ENCODE peak calls at places on chromosome 5, in six cellular contexts. One of them, this sample, is unnamed.

GRCh38 chr5:115033861-115034260 is 135.8 kb downstream of the TRIM36 start:
- DNase-seq in prostate gland: no peak
- DNase-seq in H1: peak; percentile 39
- DNase-seq in breast epithelium: no peak
- DNase-seq in Peyer's patch: no peak
- DNase-seq in ovary: no peak
- DNase-seq in this sample: no peak

GRCh38 chr5:124859027-124859426 is 112.6 kb upstream of the ZNF608 start:
- DNase-seq in prostate gland: peak; percentile 9
- DNase-seq in H1: no peak
- DNase-seq in breast epithelium: no peak
- DNase-seq in ovary: no peak
- DNase-seq in Peyer's patch: peak; percentile 33
- DNase-seq in this sample: peak; percentile 6

GRCh38 chr5:58751222-58751621 is 168.3 kb downstream of the RAB3C start:
- DNase-seq in breast epithelium: no peak
- DNase-seq in prostate gland: no peak
- DNase-seq in Peyer's patch: no peak
- DNase-seq in ovary: no peak
- DNase-seq in H1: no peak
- DNase-seq in this sample: no peak

GRCh38 chr5:10434392-10434791 is 7.3 kb upstream of the ROPN1L start:
- DNase-seq in breast epithelium: no peak
- DNase-seq in ovary: no peak
- DNase-seq in Peyer's patch: no peak
- DNase-seq in H1: no peak
- DNase-seq in prostate gland: no peak
- DNase-seq in this sample: no peak

GRCh38 chr5:52799358-52799982 is 11.8 kb downstream of the ITGA1 start:
- DNase-seq in breast epithelium: no peak
- DNase-seq in Peyer's patch: no peak
- DNase-seq in prostate gland: peak; percentile 18
- DNase-seq in ovary: no peak
- DNase-seq in H1: peak; percentile 46
- DNase-seq in this sample: no peak

GRCh38 chr5:170421822-170422221 is 32.7 kb upstream of the KCNMB1 start:
- DNase-seq in ovary: no peak
- DNase-seq in prostate gland: no peak
- DNase-seq in H1: no peak
- DNase-seq in Peyer's patch: no peak
- DNase-seq in breast epithelium: no peak
- DNase-seq in this sample: no peak

GRCh38 chr5:63154480-63155309 is 576.1 kb downstream of the LRRC70 start:
- DNase-seq in prostate gland: no peak
- DNase-seq in breast epithelium: no peak
- DNase-seq in Peyer's patch: no peak
- DNase-seq in H1: no peak
- DNase-seq in ovary: no peak
- DNase-seq in this sample: no peak

GRCh38 chr5:126137771-126138474 is 285.3 kb upstream of the GRAMD2B start:
- DNase-seq in H1: no peak
- DNase-seq in ovary: no peak
- DNase-seq in Peyer's patch: no peak
- DNase-seq in breast epithelium: no peak
- DNase-seq in prostate gland: no peak
- DNase-seq in this sample: no peak

GRCh38 chr5:178661836-178662540 is 35.1 kb upstream of the CLK4 start:
- DNase-seq in H1: no peak
- DNase-seq in prostate gland: no peak
- DNase-seq in Peyer's patch: no peak
- DNase-seq in breast epithelium: no peak
- DNase-seq in ovary: no peak
- DNase-seq in this sample: no peak

GRCh38 chr5:170273968-170274710 is 23.4 kb downstream of the LCP2 start:
- DNase-seq in Peyer's patch: peak; percentile 65
- DNase-seq in H1: peak; percentile 38
- DNase-seq in prostate gland: peak; percentile 12
- DNase-seq in ovary: no peak
- DNase-seq in breast epithelium: peak; percentile 62
- DNase-seq in this sample: no peak

GRCh38 chr5:35947085-35947484 is 8.7 kb upstream of the CAPSL start:
- DNase-seq in Peyer's patch: no peak
- DNase-seq in ovary: no peak
- DNase-seq in prostate gland: no peak
- DNase-seq in H1: no peak
- DNase-seq in breast epithelium: no peak
- DNase-seq in this sample: no peak

GRCh38 chr5:120615967-120616645 is 152.0 kb downstream of the PRR16 start:
- DNase-seq in H1: no peak
- DNase-seq in prostate gland: no peak
- DNase-seq in Peyer's patch: no peak
- DNase-seq in ovary: no peak
- DNase-seq in breast epithelium: no peak
- DNase-seq in this sample: no peak

GRCh38 chr5:55692106-55692417 is 20.1 kb downstream of the SLC38A9 start:
- DNase-seq in H1: no peak
- DNase-seq in prostate gland: no peak
- DNase-seq in ovary: no peak
- DNase-seq in Peyer's patch: no peak
- DNase-seq in breast epithelium: no peak
- DNase-seq in this sample: no peak

GRCh38 chr5:98713027-98713426 is 60.4 kb upstream of the RGMB start:
- DNase-seq in H1: no peak
- DNase-seq in breast epithelium: no peak
- DNase-seq in prostate gland: no peak
- DNase-seq in Peyer's patch: no peak
- DNase-seq in ovary: no peak
- DNase-seq in this sample: no peak

GRCh38 chr5:96111080-96111756 is 149.6 kb upstream of the ELL2 start:
- DNase-seq in breast epithelium: no peak
- DNase-seq in H1: no peak
- DNase-seq in ovary: no peak
- DNase-seq in Peyer's patch: no peak
- DNase-seq in prostate gland: no peak
- DNase-seq in this sample: no peak

GRCh38 chr5:170497311-170498038 is 6.3 kb upstream of the KCNIP1 start:
- DNase-seq in ovary: no peak
- DNase-seq in H1: no peak
- DNase-seq in Peyer's patch: no peak
- DNase-seq in breast epithelium: no peak
- DNase-seq in prostate gland: no peak
- DNase-seq in this sample: no peak

GRCh38 chr5:92907914-92908606 is 673.0 kb downstream of the NR2F1-AS1 start:
- DNase-seq in prostate gland: no peak
- DNase-seq in Peyer's patch: no peak
- DNase-seq in H1: no peak
- DNase-seq in ovary: no peak
- DNase-seq in breast epithelium: no peak
- DNase-seq in this sample: no peak

GRCh38 chr5:34847056-34847455 is 8.1 kb downstream of the TTC23L start:
- DNase-seq in Peyer's patch: no peak
- DNase-seq in breast epithelium: no peak
- DNase-seq in prostate gland: no peak
- DNase-seq in H1: no peak
- DNase-seq in ovary: no peak
- DNase-seq in this sample: no peak

GRCh38 chr5:74632947-74633356 is 7.6 kb downstream of the ENC1 start:
- DNase-seq in Peyer's patch: no peak
- DNase-seq in breast epithelium: no peak
- DNase-seq in ovary: no peak
- DNase-seq in H1: no peak
- DNase-seq in prostate gland: no peak
- DNase-seq in this sample: no peak

GRCh38 chr5:68333649-68334549 is 118.3 kb downstream of the PIK3R1 start:
- DNase-seq in H1: no peak
- DNase-seq in breast epithelium: no peak
- DNase-seq in Peyer's patch: no peak
- DNase-seq in prostate gland: no peak
- DNase-seq in ovary: no peak
- DNase-seq in this sample: no peak

GRCh38 chr5:20023686-20024085 is 35.7 kb upstream of the CDH18 start:
- DNase-seq in H1: no peak
- DNase-seq in prostate gland: no peak
- DNase-seq in Peyer's patch: no peak
- DNase-seq in breast epithelium: no peak
- DNase-seq in ovary: no peak
- DNase-seq in this sample: no peak

GRCh38 chr5:142753114-142753764 is 16.9 kb upstream of the ARHGAP26 start:
- DNase-seq in Peyer's patch: no peak
- DNase-seq in ovary: peak; percentile 36
- DNase-seq in H1: no peak
- DNase-seq in prostate gland: peak; percentile 84
- DNase-seq in breast epithelium: peak; percentile 73
- DNase-seq in this sample: peak; percentile 57

GRCh38 chr5:34609951-34610431 is 46.1 kb upstream of the RAI14 start:
- DNase-seq in breast epithelium: no peak
- DNase-seq in Peyer's patch: no peak
- DNase-seq in ovary: no peak
- DNase-seq in prostate gland: no peak
- DNase-seq in H1: no peak
- DNase-seq in this sample: no peak

GRCh38 chr5:126461838-126462237 is 38.6 kb downstream of the GRAMD2B start:
- DNase-seq in Peyer's patch: no peak
- DNase-seq in prostate gland: no peak
- DNase-seq in H1: no peak
- DNase-seq in ovary: no peak
- DNase-seq in breast epithelium: no peak
- DNase-seq in this sample: no peak

GRCh38 chr5:137700282-137700680 is 35.6 kb downstream of the KLHL3 start:
- DNase-seq in breast epithelium: no peak
- DNase-seq in ovary: no peak
- DNase-seq in prostate gland: no peak
- DNase-seq in Peyer's patch: no peak
- DNase-seq in H1: no peak
- DNase-seq in this sample: no peak

GRCh38 chr5:102958481-102959011 is 161.4 kb downstream of the GIN1 start:
- DNase-seq in prostate gland: no peak
- DNase-seq in ovary: no peak
- DNase-seq in Peyer's patch: no peak
- DNase-seq in breast epithelium: no peak
- DNase-seq in H1: no peak
- DNase-seq in this sample: no peak

GRCh38 chr5:154849261-154849660 is 1.1 kb downstream of the FAXDC2 start:
- DNase-seq in prostate gland: no peak
- DNase-seq in breast epithelium: no peak
- DNase-seq in ovary: no peak
- DNase-seq in Peyer's patch: no peak
- DNase-seq in H1: no peak
- DNase-seq in this sample: no peak

GRCh38 chr5:36623832-36624231 is 17.4 kb downstream of the SLC1A3 start:
- DNase-seq in prostate gland: no peak
- DNase-seq in Peyer's patch: no peak
- DNase-seq in ovary: no peak
- DNase-seq in breast epithelium: no peak
- DNase-seq in H1: no peak
- DNase-seq in this sample: no peak

GRCh38 chr5:67200809-67201562 is 4.4 kb upstream of the CD180 start:
- DNase-seq in ovary: no peak
- DNase-seq in breast epithelium: no peak
- DNase-seq in H1: no peak
- DNase-seq in Peyer's patch: no peak
- DNase-seq in prostate gland: no peak
- DNase-seq in this sample: no peak

GRCh38 chr5:42879267-42879666 is 67.6 kb upstream of the SELENOP start:
- DNase-seq in H1: no peak
- DNase-seq in Peyer's patch: no peak
- DNase-seq in ovary: no peak
- DNase-seq in breast epithelium: no peak
- DNase-seq in prostate gland: peak; percentile 25
- DNase-seq in this sample: no peak
- H3K4me3 ChIP-seq in H1: no peak overlapping the region
- H3K4me3 ChIP-seq in Peyer's patch: no peak overlapping the region
- H3K4me3 ChIP-seq in ovary: no peak overlapping the region
- H3K4me3 ChIP-seq in breast epithelium: no peak overlapping the region
- H3K4me3 ChIP-seq in prostate gland: no peak overlapping the region
- H3K4me3 ChIP-seq in this sample: no peak overlapping the region

GRCh38 chr5:150009671-150010387 is 9.3 kb downstream of the HMGXB3 start:
- DNase-seq in breast epithelium: no peak
- DNase-seq in ovary: no peak
- DNase-seq in Peyer's patch: no peak
- DNase-seq in prostate gland: no peak
- DNase-seq in H1: no peak
- DNase-seq in this sample: no peak

GRCh38 chr5:150006318-150006717 is 5.8 kb downstream of the HMGXB3 start:
- DNase-seq in ovary: no peak
- DNase-seq in prostate gland: no peak
- DNase-seq in H1: no peak
- DNase-seq in breast epithelium: no peak
- DNase-seq in Peyer's patch: no peak
- DNase-seq in this sample: no peak

GRCh38 chr5:150000990-150001659 is 586 bp downstream of the HMGXB3 start:
- DNase-seq in prostate gland: no peak
- DNase-seq in H1: no peak
- DNase-seq in breast epithelium: no peak
- DNase-seq in ovary: no peak
- DNase-seq in Peyer's patch: peak; percentile 23
- DNase-seq in this sample: peak; percentile 50

GRCh38 chr5:150001660-150002493 is 1.3 kb downstream of the HMGXB3 start:
- DNase-seq in H1: no peak
- DNase-seq in ovary: no peak
- DNase-seq in prostate gland: peak; percentile 41
- DNase-seq in Peyer's patch: peak; percentile 27
- DNase-seq in breast epithelium: no peak
- DNase-seq in this sample: no peak

GRCh38 chr5:150007050-150007449 is 6.5 kb downstream of the HMGXB3 start:
- DNase-seq in Peyer's patch: no peak
- DNase-seq in breast epithelium: no peak
- DNase-seq in prostate gland: no peak
- DNase-seq in H1: no peak
- DNase-seq in ovary: no peak
- DNase-seq in this sample: no peak
- H3K36me3 ChIP-seq in Peyer's patch: peaks cover 2% of the 10 kb centered on the region
- H3K36me3 ChIP-seq in breast epithelium: no peaks in the 10 kb centered on the region
- H3K36me3 ChIP-seq in prostate gland: no peaks in the 10 kb centered on the region
- H3K36me3 ChIP-seq in H1: peaks cover 49% of the 10 kb centered on the region
- H3K36me3 ChIP-seq in ovary: no peaks in the 10 kb centered on the region
- H3K36me3 ChIP-seq in this sample: no peaks in the 10 kb centered on the region

DNA sequence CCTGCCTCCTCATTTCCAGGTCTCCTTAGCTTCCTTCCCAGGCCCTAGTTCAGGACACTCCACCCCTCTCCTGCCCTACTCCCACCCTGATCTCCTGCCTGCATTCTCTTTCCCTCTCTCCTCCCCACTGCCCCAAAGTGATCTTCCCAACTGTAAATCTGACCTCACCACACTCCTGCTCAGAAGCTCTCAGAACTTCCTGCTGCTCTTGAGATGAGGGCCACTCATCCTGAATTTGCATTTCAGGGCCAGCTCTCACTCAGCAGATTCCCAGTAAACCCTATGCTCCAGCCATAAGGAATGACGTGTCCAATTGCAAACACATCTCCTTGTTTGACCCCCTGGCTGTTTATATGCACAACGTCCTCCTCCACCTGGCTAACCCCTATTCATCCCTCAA is 94.9 kb downstream of the NSG2 start:
- DNase-seq in prostate gland: no peak
- DNase-seq in Peyer's patch: no peak
- DNase-seq in breast epithelium: no peak
- DNase-seq in ovary: no peak
- DNase-seq in H1: no peak
- DNase-seq in this sample: no peak
- TF ChIP-seq POLR2A in prostate gland: no peak
- TF ChIP-seq POLR2A in Peyer's patch: no peak
- TF ChIP-seq POLR2A in breast epithelium: no peak
- TF ChIP-seq POLR2A in ovary: no peak
- TF ChIP-seq POLR2A in H1: no peak
- TF ChIP-seq POLR2A in this sample: no peak

GRCh38 chr5:151251621-151252020 is 1.4 kb upstream of the GM2A start:
- DNase-seq in Peyer's patch: no peak
- DNase-seq in breast epithelium: no peak
- DNase-seq in ovary: no peak
- DNase-seq in H1: no peak
- DNase-seq in prostate gland: no peak
- DNase-seq in this sample: no peak
- H3K4me3 ChIP-seq in Peyer's patch: no peak overlapping the region
- H3K4me3 ChIP-seq in breast epithelium: no peak overlapping the region
- H3K4me3 ChIP-seq in ovary: no peak overlapping the region
- H3K4me3 ChIP-seq in H1: no peak overlapping the region
- H3K4me3 ChIP-seq in prostate gland: no peak overlapping the region
- H3K4me3 ChIP-seq in this sample: no peak overlapping the region